ENCODE peak calls at places on chromosomes 1 and 21, in ten cellular contexts. P is ovary, I is sigmoid colon, K is tibial nerve, L is A549, V is stomach, C is upper lobe of left lung, X is suprapubic skin, F is esophagus muscularis mucosa, M is H1. J is an unnamed sample.

GRCh38 chr1:226436855-226437491 is 29.1 kb upstream of the PARP1 start:
- DNase-seq in F (no peak), V (no peak), P (no peak), I (no peak), X (no peak), L (no peak), C (no peak), K (no peak), M (no peak), J (peak)

GRCh38 chr1:45543599-45544417 is 6.8 kb upstream of the AKR1A1 start:
- DNase-seq in P (no peak), I (peak), L (no peak), F (no peak), K (peak), V (peak), X (no peak), C (no peak), M (no peak), J (peak)

GRCh38 chr1:11647333-11647732 is 6.9 kb downstream of the FBXO2 start:
- DNase-seq in K (no peak), I (no peak), F (no peak), M (no peak), V (no peak), X (no peak), L (no peak), P (no peak), C (no peak), J (no peak)

GRCh38 chr1:24688621-24689195 is 45.6 kb downstream of the SRRM1 start:
- DNase-seq in K (peak), V (peak), P (peak), C (no peak), F (no peak), M (peak), X (no peak), L (peak), I (peak), J (peak)

GRCh38 chr1:85894651-85895050 is 186.4 kb upstream of the ZNHIT6 start:
- DNase-seq in K (peak), X (no peak), P (peak), M (peak), L (peak), I (no peak), C (no peak), V (no peak), F (no peak), J (no peak)

GRCh38 chr21:37562920-37563640 is 196.5 kb downstream of the DYRK1A start:
- DNase-seq in I (peak), K (peak), F (peak), M (no peak), V (no peak), C (peak), P (peak), L (no peak), X (no peak), J (peak)

GRCh38 chr1:78474092-78474491 is 16.7 kb upstream of the PTGFR start:
- DNase-seq in V (no peak), F (no peak), C (no peak), K (no peak), L (no peak), I (no peak), M (no peak), X (no peak), P (no peak), J (no peak)

GRCh38 chr21:38416791-38417190 is 81.5 kb downstream of the ERG start:
- DNase-seq in C (no peak), X (no peak), P (no peak), F (no peak), V (no peak), I (no peak), M (no peak), K (no peak), L (no peak), J (no peak)

GRCh38 chr1:246067432-246068021 is 439.6 kb downstream of the SMYD3 start:
- DNase-seq in C (no peak), X (no peak), K (no peak), F (no peak), P (no peak), V (no peak), M (no peak), L (no peak), I (no peak), J (no peak)

GRCh38 chr1:4027492-4028138 is 127.5 kb upstream of the C1orf174 start:
- DNase-seq in M (no peak), X (no peak), C (no peak), P (no peak), F (no peak), L (no peak), V (no peak), I (no peak), K (no peak), J (peak)

GRCh38 chr1:93338426-93338825 is 7.3 kb upstream of the DR1 start:
- DNase-seq in C (no peak), K (no peak), M (no peak), P (no peak), V (no peak), F (no peak), X (no peak), L (peak), I (no peak), J (no peak)

GRCh38 chr1:41044197-41044596 is 22.7 kb upstream of the SLFNL1 start:
- DNase-seq in C (no peak), M (no peak), P (no peak), X (no peak), I (no peak), F (no peak), K (no peak), L (no peak), V (no peak), J (peak)

GRCh38 chr1:40595623-40596022 is 64.2 kb downstream of the ZNF684 start:
- DNase-seq in K (no peak), L (no peak), V (no peak), M (no peak), P (no peak), X (no peak), C (no peak), I (no peak), F (no peak), J (no peak)

GRCh38 chr1:80925130-80925780 is 875.5 kb upstream of the ADGRL2 start:
- DNase-seq in V (no peak), P (no peak), F (no peak), L (no peak), I (no peak), X (no peak), C (no peak), K (no peak), M (no peak), J (no peak)

GRCh38 chr1:81806432-81806770 is 5.7 kb downstream of the ADGRL2 start:
- DNase-seq in X (no peak), V (no peak), M (no peak), K (no peak), P (no peak), L (no peak), I (no peak), F (no peak), C (no peak), J (no peak)

GRCh38 chr1:151494741-151495281 is 16.4 kb upstream of the CGN start:
- DNase-seq in I (no peak), V (no peak), M (no peak), P (no peak), K (no peak), C (no peak), L (no peak), F (no peak), X (no peak), J (no peak)

GRCh38 chr1:150629115-150629928 is at the start of gene ENSA:
- DNase-seq in P (peak), L (peak), M (peak), C (peak), V (peak), F (peak), K (peak), I (peak), X (peak), J (peak)

GRCh38 chr21:45306832-45307571 is 19.3 kb upstream of the POFUT2 start:
- DNase-seq in P (peak), M (no peak), L (no peak), V (peak), C (peak), X (no peak), I (peak), K (peak), F (no peak), J (peak)

GRCh38 chr1:117312453-117313138 is 54.7 kb upstream of the MAN1A2 start:
- DNase-seq in I (no peak), C (no peak), F (no peak), V (no peak), L (peak), X (no peak), M (no peak), P (no peak), K (no peak), J (no peak)

GRCh38 chr1:71399594-71399993 is 318.8 kb upstream of the ZRANB2 start:
- DNase-seq in C (no peak), L (no peak), X (no peak), F (no peak), M (no peak), K (no peak), I (no peak), V (no peak), P (no peak), J (no peak)

GRCh38 chr21:46094401-46095105 is 3.4 kb upstream of the COL6A2 start:
- DNase-seq in C (no peak), I (no peak), L (no peak), M (no peak), X (no peak), V (no peak), F (peak), K (no peak), P (no peak), J (no peak)

GRCh38 chr1:110119843-110120242 is 7.6 kb downstream of the UBL4B start:
- DNase-seq in F (no peak), M (no peak), P (no peak), C (peak), V (peak), X (no peak), K (no peak), I (peak), L (no peak), J (peak)

GRCh38 chr1:184113251-184113650 is 61.7 kb downstream of the TSEN15 start:
- DNase-seq in F (no peak), C (no peak), V (no peak), M (no peak), K (no peak), L (no peak), P (no peak), I (no peak), X (no peak), J (no peak)

GRCh38 chr1:168755800-168756418 is 26.9 kb upstream of the DPT start:
- DNase-seq in C (no peak), K (no peak), L (no peak), P (no peak), M (no peak), X (no peak), I (no peak), F (no peak), V (no peak), J (no peak)

GRCh38 chr1:160642281-160642644 is 4.6 kb downstream of the SLAMF1 start:
- DNase-seq in K (no peak), F (peak), C (no peak), L (no peak), V (no peak), M (no peak), I (no peak), P (no peak), X (no peak), J (no peak)

GRCh38 chr1:36530791-36531190 is 48.1 kb upstream of the CSF3R start:
- DNase-seq in L (no peak), X (peak), V (no peak), M (no peak), K (no peak), I (peak), P (no peak), F (no peak), C (peak), J (no peak)

GRCh38 chr1:9716404-9717192 is 65.1 kb downstream of the PIK3CD start:
- DNase-seq in L (no peak), X (no peak), K (no peak), F (no peak), I (no peak), P (peak), V (no peak), M (no peak), C (peak), J (no peak)

GRCh38 chr1:18953656-18954259 is 2.7 kb downstream of the IFFO2 start:
- DNase-seq in K (no peak), F (no peak), X (no peak), L (no peak), C (peak), P (no peak), M (no peak), V (no peak), I (no peak), J (no peak)

GRCh38 chr21:28742527-28742926 is 250.2 kb downstream of the LTN1 start:
- DNase-seq in C (no peak), F (no peak), X (no peak), P (no peak), M (no peak), I (no peak), L (no peak), K (no peak), V (no peak), J (no peak)

GRCh38 chr1:119327436-119328155 is 41.0 kb upstream of the HAO2 start:
- DNase-seq in M (peak), V (peak), P (peak), C (peak), K (peak), L (no peak), X (no peak), I (peak), F (no peak), J (peak)

GRCh38 chr1:199272690-199273089 is 633.9 kb downstream of the PTPRC start:
- DNase-seq in C (no peak), F (no peak), L (peak), K (no peak), M (no peak), P (no peak), I (no peak), V (peak), X (no peak), J (no peak)

GRCh38 chr1:224205438-224205840 is 22.4 kb downstream of the DEGS1 start:
- DNase-seq in M (no peak), L (no peak), X (no peak), V (no peak), F (no peak), P (no peak), I (no peak), C (no peak), K (no peak), J (no peak)

GRCh38 chr1:102941364-102941947 is 166.9 kb downstream of the COL11A1 start:
- DNase-seq in I (no peak), F (no peak), P (no peak), M (no peak), V (no peak), L (no peak), X (no peak), C (no peak), K (no peak), J (no peak)
- TF ChIP-seq EP300 in I (no peak), F (no peak), P (no peak), M (no peak), V (no peak), L (no peak), X (no peak), C (no peak), K (no peak), J (no peak)

GRCh38 chr1:147809236-147809635 is 48.8 kb upstream of the GJA5 start:
- DNase-seq in M (no peak), V (no peak), I (no peak), K (no peak), P (no peak), C (no peak), L (no peak), F (no peak), X (no peak), J (no peak)
- TF ChIP-seq EP300 in M (no peak), V (no peak), I (no peak), K (no peak), P (no peak), C (no peak), L (no peak), F (no peak), X (no peak), J (no peak)

GRCh38 chr1:5976231-5976630 is 16.0 kb downstream of the NPHP4 start:
- DNase-seq in L (no peak), F (no peak), I (peak), V (no peak), C (no peak), K (no peak), M (no peak), P (peak), X (no peak), J (no peak)

GRCh38 chr1:5976726-5977493 is 15.3 kb downstream of the NPHP4 start:
- DNase-seq in I (peak), C (no peak), K (no peak), L (no peak), P (peak), X (no peak), F (no peak), V (no peak), M (no peak), J (no peak)

GRCh38 chr1:5978452-5978851 is 13.8 kb downstream of the NPHP4 start:
- DNase-seq in X (no peak), V (no peak), M (no peak), I (peak), K (no peak), L (no peak), P (peak), C (no peak), F (no peak), J (no peak)

GRCh38 chr1:5979536-5980313 is 12.5 kb downstream of the NPHP4 start:
- DNase-seq in I (no peak), M (no peak), X (no peak), P (peak), L (no peak), C (no peak), V (no peak), F (no peak), K (no peak), J (no peak)

DNA sequence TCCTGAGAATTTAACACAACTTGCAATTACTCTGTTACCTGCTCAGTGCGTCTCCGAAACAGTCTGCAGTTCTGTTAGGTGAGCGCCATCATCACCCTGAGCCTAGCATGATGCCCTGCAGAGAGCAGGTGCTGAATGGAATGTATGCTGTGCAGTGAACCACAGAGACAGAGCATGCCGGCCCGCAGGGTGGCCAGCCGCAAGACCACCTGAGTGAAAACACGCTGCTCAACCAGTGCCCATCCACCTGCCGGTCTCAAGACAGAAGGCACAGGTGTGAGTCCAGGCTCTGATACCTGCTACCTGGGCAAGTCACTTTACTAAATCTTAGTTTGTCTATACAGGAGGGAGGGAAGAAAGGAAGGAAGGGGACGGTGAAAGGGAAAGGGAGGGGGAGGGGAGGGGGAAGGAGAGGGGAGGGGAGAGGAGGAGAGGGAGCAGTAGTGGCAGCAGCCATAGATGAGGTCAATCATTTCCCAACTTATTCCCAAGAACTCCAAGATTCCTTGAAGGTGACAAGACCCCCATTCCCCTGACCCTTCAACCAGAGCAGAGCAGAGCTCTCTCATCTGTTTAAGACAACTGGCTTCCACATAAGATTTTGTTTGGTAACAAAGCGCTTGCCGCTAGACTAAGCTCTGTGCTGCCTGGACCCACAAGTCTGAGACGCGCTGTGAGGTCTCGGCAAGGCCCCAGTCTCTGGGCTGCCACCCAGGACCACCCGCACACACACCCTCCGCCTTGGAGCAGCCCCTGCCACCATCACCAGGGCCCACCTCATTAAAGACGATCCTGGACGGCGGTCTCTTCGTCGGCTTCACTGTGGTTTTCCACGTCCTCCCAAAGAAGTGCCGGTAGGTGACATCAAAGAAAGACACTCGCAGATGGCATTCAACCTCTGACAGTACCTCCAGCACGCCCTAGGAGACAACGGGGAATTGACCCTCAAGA is 14.5 kb downstream of the NPHP4 start:
- DNase-seq in M (no peak), C (no peak), V (no peak), I (peak), L (no peak), X (no peak), P (peak), F (no peak), K (no peak), J (no peak)
- TF ChIP-seq EP300 in M (no peak), C (no peak), V (no peak), I (no peak), L (no peak), X (no peak), P (no peak), F (no peak), K (no peak), J (no peak)

DNA sequence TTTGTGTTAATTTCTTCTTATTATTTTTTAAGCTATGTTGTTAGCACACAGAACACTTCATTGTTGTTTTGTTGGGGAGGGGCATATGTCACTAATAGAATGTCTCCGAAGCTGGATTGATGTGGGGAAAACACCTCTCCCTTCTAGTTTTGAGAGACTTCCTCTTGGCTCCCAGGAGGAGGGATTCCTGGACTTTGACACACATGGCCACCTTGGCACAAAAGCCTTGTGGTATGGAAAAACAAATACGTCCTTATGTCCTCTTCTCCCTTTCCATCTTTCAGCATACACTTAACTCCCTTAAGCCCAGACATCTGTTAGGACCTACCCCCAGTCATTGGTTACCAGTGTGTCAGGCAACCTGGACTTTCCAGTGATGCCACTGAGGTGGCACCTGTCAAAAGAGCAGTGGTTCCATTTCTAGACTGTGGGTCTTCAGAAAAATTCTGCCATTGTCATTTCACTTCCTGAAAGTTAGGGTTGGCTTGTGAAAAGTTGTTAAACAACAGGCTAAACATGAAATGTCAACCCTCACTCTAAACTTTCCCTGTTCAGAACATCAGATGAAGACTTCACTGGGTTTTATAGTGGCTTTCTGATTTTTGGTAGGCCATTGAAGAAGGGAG is 12.5 kb upstream of the ABCB10 start:
- DNase-seq in C (no peak), M (no peak), F (no peak), X (no peak), V (peak), K (no peak), L (no peak), I (no peak), P (no peak), J (no peak)
- TF ChIP-seq EP300 in C (no peak), M (no peak), F (no peak), X (no peak), V (no peak), K (no peak), L (no peak), I (no peak), P (no peak), J (no peak)

DNA sequence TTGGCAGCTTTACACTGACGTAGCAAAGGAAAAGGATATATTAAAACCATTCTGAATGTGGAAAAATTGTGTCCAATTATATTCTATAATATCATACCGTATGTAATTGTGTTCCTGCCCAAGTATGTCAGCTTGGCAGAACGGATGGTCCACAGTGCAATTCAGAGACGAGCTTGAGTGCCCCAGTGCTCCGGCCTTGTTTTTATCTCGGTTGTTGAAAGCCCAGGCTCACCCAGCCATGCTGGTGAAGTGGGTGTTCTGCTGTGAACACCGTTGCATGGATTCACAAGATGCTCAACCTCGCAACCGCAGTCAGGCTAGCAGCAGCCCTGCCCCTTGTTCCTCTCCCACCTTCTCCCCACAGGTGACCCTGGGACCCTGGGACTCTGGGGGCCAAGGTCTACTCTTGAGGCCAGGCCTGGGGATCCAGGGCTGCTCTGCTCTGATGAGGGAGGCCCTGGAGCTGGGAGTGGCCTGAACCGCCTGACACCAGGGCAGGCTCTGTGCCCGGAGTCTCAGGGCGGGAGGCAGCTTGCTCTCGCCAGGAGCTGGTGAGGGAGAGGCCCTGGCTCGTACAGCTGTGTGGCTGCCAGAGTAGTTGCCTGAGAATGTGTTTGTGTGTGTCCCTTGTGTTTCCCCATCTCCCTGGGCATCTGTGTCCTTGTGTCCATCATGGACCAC is 11.2 kb downstream of the PTPRF start:
- DNase-seq in L (no peak), F (no peak), C (peak), I (peak), K (peak), X (no peak), V (peak), P (peak), M (no peak), J (peak)
- TF ChIP-seq EP300 in L (no peak), F (no peak), C (no peak), I (no peak), K (peak), X (no peak), V (no peak), P (no peak), M (no peak), J (no peak)

GRCh38 chr21:32713726-32714125 is 14.1 kb downstream of the SYNJ1 start:
- DNase-seq in C (no peak), M (no peak), V (no peak), L (no peak), K (no peak), P (no peak), I (no peak), F (no peak), X (no peak), J (no peak)
- TF ChIP-seq EP300 in C (no peak), M (no peak), V (no peak), L (no peak), K (no peak), P (no peak), I (no peak), F (no peak), X (no peak), J (no peak)

GRCh38 chr1:108316545-108316944 is 72.7 kb upstream of the NBPF4 start:
- DNase-seq in P (no peak), V (no peak), K (no peak), F (no peak), I (no peak), X (no peak), L (no peak), C (no peak), M (no peak), J (no peak)
- TF ChIP-seq EP300 in P (no peak), V (no peak), K (no peak), F (no peak), I (no peak), X (no peak), L (no peak), C (no peak), M (no peak), J (no peak)